ENCODE peak calls at places on chromosomes 3 and 15, in four cellular contexts. One of them, this sample, is unnamed.

GRCh38 chr3:64291345-64291744 is 66.1 kb upstream of the PRICKLE2 start:
- DNase-seq in hepatocyte: peak; percentile 19
- DNase-seq in IMR-90: peak; percentile 93
- DNase-seq in SK-N-SH: no peak
- DNase-seq in this sample: no peak

GRCh38 chr15:89822030-89822429 is 7.4 kb upstream of the ANPEP start:
- DNase-seq in SK-N-SH: peak; percentile 17
- DNase-seq in hepatocyte: no peak
- DNase-seq in IMR-90: no peak
- DNase-seq in this sample: no peak

GRCh38 chr3:100214574-100214964 is 46.2 kb upstream of the TBC1D23 start:
- DNase-seq in SK-N-SH: no peak
- DNase-seq in hepatocyte: no peak
- DNase-seq in IMR-90: no peak
- DNase-seq in this sample: no peak

GRCh38 chr3:23062582-23062981 is 140.5 kb upstream of the UBE2E2 start:
- DNase-seq in hepatocyte: no peak
- DNase-seq in SK-N-SH: no peak
- DNase-seq in IMR-90: no peak
- DNase-seq in this sample: no peak

GRCh38 chr3:183537295-183537730 is 18.2 kb downstream of the KLHL6 start:
- DNase-seq in SK-N-SH: no peak
- DNase-seq in hepatocyte: no peak
- DNase-seq in IMR-90: peak; percentile 49
- DNase-seq in this sample: no peak

GRCh38 chr3:127209155-127209839 is 16.4 kb downstream of the PRR23E start:
- DNase-seq in SK-N-SH: peak; percentile 58
- DNase-seq in hepatocyte: no peak
- DNase-seq in IMR-90: no peak
- DNase-seq in this sample: no peak

GRCh38 chr3:69370945-69371301 is 15.0 kb downstream of the FRMD4B start:
- DNase-seq in SK-N-SH: no peak
- DNase-seq in IMR-90: no peak
- DNase-seq in hepatocyte: no peak
- DNase-seq in this sample: no peak

GRCh38 chr15:80404719-80405553 is 754 bp downstream of the ARNT2 start:
- DNase-seq in SK-N-SH: peak; percentile 79
- DNase-seq in IMR-90: peak; percentile 35
- DNase-seq in hepatocyte: peak; percentile 40
- DNase-seq in this sample: no peak

GRCh38 chr15:62607643-62608042 is 434.9 kb upstream of the TPM1 start:
- DNase-seq in IMR-90: peak; percentile 73
- DNase-seq in SK-N-SH: no peak
- DNase-seq in hepatocyte: no peak
- DNase-seq in this sample: no peak

GRCh38 chr3:30319713-30320112 is 286.7 kb upstream of the TGFBR2 start:
- DNase-seq in IMR-90: peak; percentile 57
- DNase-seq in hepatocyte: peak; percentile 73
- DNase-seq in SK-N-SH: peak; percentile 8
- DNase-seq in this sample: no peak

GRCh38 chr3:168071535-168071934 is 24.2 kb downstream of the GOLIM4 start:
- DNase-seq in hepatocyte: no peak
- DNase-seq in SK-N-SH: no peak
- DNase-seq in IMR-90: peak; percentile 90
- DNase-seq in this sample: no peak

GRCh38 chr15:71705151-71705550 is 105.2 kb upstream of the NR2E3 start:
- DNase-seq in SK-N-SH: no peak
- DNase-seq in hepatocyte: no peak
- DNase-seq in IMR-90: peak; percentile 28
- DNase-seq in this sample: no peak

GRCh38 chr15:75673426-75674247 is 25.9 kb downstream of the SNX33 start:
- DNase-seq in hepatocyte: peak; percentile 77
- DNase-seq in IMR-90: peak; percentile 70
- DNase-seq in SK-N-SH: no peak
- DNase-seq in this sample: peak; percentile 98

GRCh38 chr3:31600435-31600834 is 67.7 kb downstream of the STT3B start:
- DNase-seq in SK-N-SH: no peak
- DNase-seq in hepatocyte: no peak
- DNase-seq in IMR-90: no peak
- DNase-seq in this sample: no peak

GRCh38 chr3:33277193-33277882 is at the start of gene FBXL2:
- DNase-seq in hepatocyte: peak; percentile 94
- DNase-seq in SK-N-SH: peak; percentile 98
- DNase-seq in IMR-90: peak; percentile 49
- DNase-seq in this sample: peak; percentile 46

GRCh38 chr15:63986751-63987341 is 59.4 kb downstream of the DAPK2 start:
- DNase-seq in hepatocyte: no peak
- DNase-seq in IMR-90: no peak
- DNase-seq in SK-N-SH: no peak
- DNase-seq in this sample: peak; percentile 92

GRCh38 chr3:65334045-65334665 is 646.4 kb upstream of the ADAMTS9 start:
- DNase-seq in SK-N-SH: no peak
- DNase-seq in IMR-90: no peak
- DNase-seq in hepatocyte: no peak
- DNase-seq in this sample: no peak

GRCh38 chr3:46858456-46858855 is 4.8 kb downstream of the MYL3 start:
- DNase-seq in SK-N-SH: no peak
- DNase-seq in hepatocyte: no peak
- DNase-seq in IMR-90: no peak
- DNase-seq in this sample: no peak

GRCh38 chr3:54427501-54427900 is 305.1 kb downstream of the CACNA2D3 start:
- DNase-seq in hepatocyte: no peak
- DNase-seq in IMR-90: no peak
- DNase-seq in SK-N-SH: no peak
- DNase-seq in this sample: no peak

GRCh38 chr3:141539441-141540187 is 52.8 kb downstream of the RASA2 start:
- DNase-seq in SK-N-SH: no peak
- DNase-seq in IMR-90: peak; percentile 31
- DNase-seq in hepatocyte: no peak
- DNase-seq in this sample: no peak

GRCh38 chr3:141240290-141241247 is 8.9 kb downstream of the PXYLP1 start:
- DNase-seq in SK-N-SH: peak; percentile 38
- DNase-seq in hepatocyte: no peak
- DNase-seq in IMR-90: peak; percentile 60
- DNase-seq in this sample: no peak

GRCh38 chr15:94026458-94026967 is 204.8 kb upstream of the MCTP2 start:
- DNase-seq in SK-N-SH: no peak
- DNase-seq in hepatocyte: peak; percentile 73
- DNase-seq in IMR-90: peak; percentile 55
- DNase-seq in this sample: no peak

GRCh38 chr15:34682673-34683072 is 72.1 kb downstream of the GJD2 start:
- DNase-seq in hepatocyte: no peak
- DNase-seq in IMR-90: peak; percentile 76
- DNase-seq in SK-N-SH: no peak
- DNase-seq in this sample: no peak
- H3K4me2 ChIP-seq in hepatocyte: no peak overlapping the region
- H3K4me2 ChIP-seq in IMR-90: no peak overlapping the region
- H3K4me2 ChIP-seq in SK-N-SH: no peak overlapping the region
- H3K4me2 ChIP-seq in this sample: no peak overlapping the region

GRCh38 chr15:85407421-85408269 is 27.2 kb downstream of the AKAP13 start:
- DNase-seq in hepatocyte: peak; percentile 37
- DNase-seq in SK-N-SH: no peak
- DNase-seq in IMR-90: peak; percentile 90
- DNase-seq in this sample: no peak
- H3K4me2 ChIP-seq in hepatocyte: no peak overlapping the region
- H3K4me2 ChIP-seq in SK-N-SH: peak overlapping the region; percentile 48
- H3K4me2 ChIP-seq in IMR-90: peak overlapping the region; percentile 56
- H3K4me2 ChIP-seq in this sample: no peak overlapping the region

DNA sequence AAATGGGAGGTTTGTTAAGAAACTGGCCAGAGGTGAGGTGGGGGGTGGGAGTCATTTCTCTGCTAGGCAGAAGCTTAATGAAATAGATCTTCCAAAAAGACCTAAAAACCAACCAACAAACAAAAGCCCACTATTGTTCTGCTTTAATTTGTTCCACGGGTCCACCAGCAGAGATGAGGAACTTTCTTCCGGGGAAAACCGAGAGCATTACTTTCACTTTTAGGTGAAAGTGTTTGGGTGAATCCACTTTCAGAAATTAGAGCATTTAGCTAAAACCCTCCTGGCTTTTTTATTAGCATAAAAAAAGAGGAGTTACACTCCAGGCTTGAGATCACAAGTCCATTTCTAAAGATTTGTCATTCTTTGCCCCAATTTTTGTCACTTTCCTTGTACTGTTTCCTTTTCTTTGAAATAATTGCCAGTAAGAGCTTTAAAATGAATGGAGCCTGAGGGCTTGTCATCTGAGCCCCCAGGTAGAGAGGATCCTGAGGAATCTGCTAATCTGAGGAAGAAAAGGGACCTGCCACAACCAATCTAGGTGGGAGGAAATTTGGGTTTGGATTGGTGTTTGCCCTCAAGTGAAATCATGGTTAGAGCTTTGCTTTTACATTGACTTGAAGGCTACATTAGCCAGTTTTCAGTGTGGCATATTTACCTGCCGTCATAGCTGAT is 667.6 kb downstream of the NAALADL2 start:
- DNase-seq in IMR-90: peak; percentile 2
- DNase-seq in hepatocyte: no peak
- DNase-seq in SK-N-SH: no peak
- DNase-seq in this sample: no peak
- H3K4me2 ChIP-seq in IMR-90: peak overlapping the region; percentile 96
- H3K4me2 ChIP-seq in hepatocyte: peak overlapping the region; percentile 62
- H3K4me2 ChIP-seq in SK-N-SH: no peak overlapping the region
- H3K4me2 ChIP-seq in this sample: no peak overlapping the region

DNA sequence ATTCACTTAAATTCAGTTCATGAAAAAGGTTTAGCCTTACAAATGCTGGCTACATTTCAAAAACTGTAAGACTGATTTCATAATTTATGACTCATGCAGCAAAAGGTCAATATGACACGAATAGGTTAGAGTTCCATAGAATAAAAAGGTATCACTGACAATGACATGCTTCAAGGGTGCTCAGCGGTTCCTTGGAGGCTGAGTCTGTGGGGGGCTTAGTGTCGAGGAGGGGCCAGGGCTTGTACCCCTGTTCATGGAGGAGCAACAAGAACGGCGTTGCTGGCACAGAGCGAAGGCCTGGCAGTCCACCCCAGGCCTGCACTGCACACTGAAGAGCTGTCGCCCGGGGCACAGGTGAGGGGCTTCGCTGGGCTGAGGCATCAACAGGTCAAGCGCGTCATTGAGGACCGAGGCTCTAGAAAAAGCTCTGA is 174.2 kb downstream of the NR1D2 start:
- DNase-seq in hepatocyte: no peak
- DNase-seq in IMR-90: peak; percentile 67
- DNase-seq in SK-N-SH: no peak
- DNase-seq in this sample: no peak
- H3K4me2 ChIP-seq in hepatocyte: no peak overlapping the region
- H3K4me2 ChIP-seq in IMR-90: no peak overlapping the region
- H3K4me2 ChIP-seq in SK-N-SH: no peak overlapping the region
- H3K4me2 ChIP-seq in this sample: no peak overlapping the region

GRCh38 chr15:77482570-77482969 is 61.9 kb downstream of the HMG20A start:
- DNase-seq in hepatocyte: no peak
- DNase-seq in IMR-90: peak; percentile 86
- DNase-seq in SK-N-SH: no peak
- DNase-seq in this sample: no peak
- H3K4me2 ChIP-seq in hepatocyte: no peak overlapping the region
- H3K4me2 ChIP-seq in IMR-90: peak overlapping the region; percentile 88
- H3K4me2 ChIP-seq in SK-N-SH: peak overlapping the region; percentile 63
- H3K4me2 ChIP-seq in this sample: no peak overlapping the region

DNA sequence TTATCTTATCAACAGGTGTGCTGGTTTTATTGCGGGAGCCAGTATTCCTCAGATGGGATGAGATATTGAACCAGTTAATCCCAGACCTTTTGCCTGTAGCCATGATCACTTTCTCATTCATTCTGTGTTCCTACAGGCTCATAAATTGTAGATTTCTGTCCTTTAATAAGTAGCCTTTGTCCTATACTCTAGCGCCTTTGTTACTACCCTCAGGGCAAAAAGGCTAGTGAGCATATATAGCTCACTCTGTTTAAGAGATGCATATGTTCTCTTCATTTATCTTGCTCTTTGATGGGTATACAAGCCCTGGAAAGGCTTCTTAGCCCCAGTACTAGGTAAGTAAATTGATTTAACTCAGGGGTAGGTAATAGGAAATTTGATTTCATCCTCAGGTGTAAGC is 95.1 kb downstream of the OXSM start:
- DNase-seq in IMR-90: no peak
- DNase-seq in hepatocyte: no peak
- DNase-seq in SK-N-SH: no peak
- DNase-seq in this sample: no peak
- H3K4me2 ChIP-seq in IMR-90: no peak overlapping the region
- H3K4me2 ChIP-seq in hepatocyte: peak overlapping the region; percentile 18
- H3K4me2 ChIP-seq in SK-N-SH: no peak overlapping the region
- H3K4me2 ChIP-seq in this sample: no peak overlapping the region

This sample was measured in Karpas-422.